ENCODE peak calls at places on chromosomes 4 and X, in six cellular contexts. O is GM23338, G is HepG2, F is WTC11, W is H1, L is GM12878. I is an unnamed sample.

GRCh38 chr4:110278127-110278526 is 79.7 kb upstream of the ELOVL6 start:
- DNase-seq in O (no peak), F (no peak), L (no peak), W (no peak), G (no peak), I (no peak)

GRCh38 chrX:15206306-15206705 is 63.6 kb downstream of the ASB9 start:
- DNase-seq in W (no peak), L (no peak), O (no peak), G (no peak), F (no peak), I (no peak)

GRCh38 chr4:170026253-170026991 is at the start of gene MFAP3L:
- DNase-seq in O (peak; percentile 91), G (peak; percentile 63), W (peak; percentile 89), L (no peak), F (peak; percentile 88), I (peak; percentile 85)

GRCh38 chr4:74768857-74769525 is 25.3 kb downstream of the BTC start:
- DNase-seq in L (no peak), O (no peak), G (peak; percentile 32), W (no peak), F (no peak), I (no peak)

GRCh38 chr4:40579983-40580382 is 49.7 kb downstream of the RBM47 start:
- DNase-seq in L (no peak), G (no peak), W (no peak), O (no peak), F (no peak), I (no peak)

GRCh38 chr4:168183717-168184571 is 91.6 kb downstream of the ANXA10 start:
- DNase-seq in L (peak; percentile 12), G (peak; percentile 14), O (peak; percentile 49), W (no peak), F (no peak), I (peak; percentile 10)

GRCh38 chr4:169252339-169253086 is 18.2 kb downstream of the SH3RF1 start:
- DNase-seq in O (no peak), L (no peak), F (no peak), W (no peak), G (no peak), I (no peak)

GRCh38 chr4:21893136-21893535 is 55.4 kb downstream of the KCNIP4 start:
- DNase-seq in W (no peak), O (no peak), F (no peak), L (no peak), G (no peak), I (no peak)

GRCh38 chr4:120009731-120010130 is 56.9 kb downstream of the MAD2L1 start:
- DNase-seq in F (no peak), W (no peak), O (no peak), G (no peak), L (no peak), I (no peak)

GRCh38 chr4:161936625-161937133 is 227.1 kb downstream of the FSTL5 start:
- DNase-seq in W (no peak), F (no peak), L (no peak), G (no peak), O (peak; percentile 28), I (no peak)

GRCh38 chrX:109773374-109773773 is 40.3 kb upstream of the ACSL4 start:
- DNase-seq in F (no peak), L (no peak), G (no peak), O (no peak), W (no peak), I (no peak)

GRCh38 chr4:85901500-85901899 is 426.6 kb downstream of the ARHGAP24 start:
- DNase-seq in O (no peak), G (no peak), W (no peak), F (no peak), L (no peak), I (no peak)

GRCh38 chr4:118177121-118177520 is 142.8 kb downstream of the NDST3 start:
- DNase-seq in F (no peak), L (no peak), W (no peak), G (no peak), O (no peak), I (no peak)

GRCh38 chr4:121923306-121923705 is 28.6 kb downstream of the TRPC3 start:
- DNase-seq in F (no peak), O (no peak), W (no peak), L (no peak), G (no peak), I (no peak)

GRCh38 chr4:119209077-119209476 is 3.4 kb upstream of the USP53 start:
- DNase-seq in W (no peak), O (no peak), F (no peak), G (peak; percentile 18), L (no peak), I (peak; percentile 58)

GRCh38 chr4:6959261-6959660 is 49.6 kb downstream of the TBC1D14 start:
- DNase-seq in O (no peak), F (no peak), L (no peak), W (peak; percentile 43), G (no peak), I (no peak)

GRCh38 chrX:149145845-149146285 is 359.2 kb downstream of the IDS start:
- DNase-seq in L (no peak), G (no peak), O (no peak), F (no peak), W (no peak), I (no peak)

GRCh38 chr4:1675136-1675801 is 8.8 kb downstream of the FAM53A start:
- DNase-seq in L (no peak), F (no peak), G (no peak), O (no peak), W (no peak), I (no peak)

GRCh38 chr4:1675802-1676137 is 8.3 kb downstream of the FAM53A start:
- DNase-seq in L (no peak), W (no peak), O (no peak), F (no peak), G (no peak), I (no peak)

GRCh38 chr4:1676605-1677525 is 7.2 kb downstream of the FAM53A start:
- DNase-seq in W (no peak), O (no peak), F (no peak), G (no peak), L (no peak), I (peak; percentile 82)

GRCh38 chr4:1673671-1674070 is 10.4 kb downstream of the FAM53A start:
- DNase-seq in L (no peak), F (no peak), G (no peak), W (no peak), O (no peak), I (no peak)

DNA sequence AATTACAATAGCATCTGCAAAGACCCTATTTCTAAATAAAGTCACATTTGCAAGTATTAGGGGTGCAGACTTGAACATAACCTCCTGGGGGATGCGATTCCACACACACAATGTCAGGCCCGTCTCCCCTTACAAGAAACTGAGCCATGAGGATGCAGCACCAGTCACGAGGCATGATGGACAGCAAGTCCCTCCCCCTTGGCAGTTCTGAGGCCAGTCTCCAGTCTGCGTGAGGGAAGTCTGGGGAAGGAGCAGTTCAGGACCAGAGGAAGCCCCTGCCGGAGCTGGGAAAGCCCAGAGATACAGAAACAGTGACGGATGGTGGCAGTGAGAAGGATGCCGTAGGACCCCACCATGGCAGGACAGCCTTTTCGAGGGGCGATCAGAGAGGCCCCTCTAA is 9.4 kb downstream of the FAM53A start:
- DNase-seq in O (no peak), F (no peak), G (no peak), W (no peak), L (no peak), I (no peak)
- TF ChIP-seq CREB1 in O (no peak), F (no peak), G (no peak), W (no peak), L (no peak), I (no peak)

GRCh38 chrX:38438321-38438720 is 85.9 kb downstream of the OTC start:
- DNase-seq in W (peak; percentile 39), O (peak; percentile 50), G (no peak), L (no peak), F (peak; percentile 11), I (no peak)
- TF ChIP-seq CREB1 in W (no peak), O (no peak), G (no peak), L (no peak), F (no peak), I (no peak)

GRCh38 chr4:15689540-15689939 is 7.9 kb downstream of the FAM200B start:
- DNase-seq in O (no peak), F (no peak), L (no peak), G (no peak), W (no peak), I (no peak)

GRCh38 chr4:15694431-15694830 is 8.4 kb upstream of the BST1 start:
- DNase-seq in O (no peak), L (no peak), F (no peak), G (no peak), W (no peak), I (no peak)

GRCh38 chr4:15688056-15688455 is 6.4 kb downstream of the FAM200B start:
- DNase-seq in F (no peak), O (no peak), G (no peak), L (no peak), W (no peak), I (no peak)

GRCh38 chr4:15691346-15692140 is 9.9 kb downstream of the FAM200B start:
- DNase-seq in W (no peak), L (no peak), O (no peak), G (peak; percentile 14), F (no peak), I (no peak)

DNA sequence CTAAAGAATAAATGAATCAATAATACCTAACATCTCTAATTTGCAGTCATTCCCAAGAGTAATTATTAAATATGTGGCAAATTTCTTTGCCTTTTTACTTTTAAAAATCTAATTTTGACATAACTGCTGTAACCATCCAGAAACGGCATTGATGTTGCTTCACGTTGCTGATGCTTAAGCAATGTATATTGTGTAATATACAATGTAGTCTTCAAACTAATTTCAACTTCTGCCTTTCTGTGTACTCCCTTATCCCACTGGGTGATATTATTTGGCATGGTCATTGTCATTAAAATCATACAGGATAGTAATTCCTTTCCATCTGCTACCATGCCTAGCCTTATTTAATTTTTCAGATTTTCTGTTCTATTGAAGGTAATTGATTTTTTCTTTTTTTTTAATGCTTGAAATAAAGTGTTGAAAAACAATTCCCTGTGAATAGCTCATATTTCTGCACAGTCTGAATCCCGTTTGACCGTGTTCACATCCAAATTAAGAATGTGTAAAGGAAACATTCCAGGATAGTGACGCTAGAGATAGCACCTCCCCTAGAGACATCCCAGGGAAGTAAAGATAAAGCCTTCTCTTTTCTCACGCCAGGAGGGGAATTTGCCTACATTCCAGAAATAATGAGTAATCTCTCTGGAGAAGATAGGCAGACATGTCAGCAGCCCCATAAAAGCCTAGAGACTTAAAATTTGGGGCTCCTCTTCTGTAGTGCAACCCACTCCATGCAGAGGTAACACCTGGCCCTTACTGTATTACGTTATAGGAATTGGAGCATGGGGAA is 8.6 kb downstream of the FAM200B start:
- DNase-seq in W (no peak), G (peak; percentile 61), F (no peak), L (no peak), O (peak; percentile 87), I (no peak)
- TF ChIP-seq CREB1 in W (no peak), G (no peak), F (no peak), L (no peak), O (no peak), I (no peak)

DNA sequence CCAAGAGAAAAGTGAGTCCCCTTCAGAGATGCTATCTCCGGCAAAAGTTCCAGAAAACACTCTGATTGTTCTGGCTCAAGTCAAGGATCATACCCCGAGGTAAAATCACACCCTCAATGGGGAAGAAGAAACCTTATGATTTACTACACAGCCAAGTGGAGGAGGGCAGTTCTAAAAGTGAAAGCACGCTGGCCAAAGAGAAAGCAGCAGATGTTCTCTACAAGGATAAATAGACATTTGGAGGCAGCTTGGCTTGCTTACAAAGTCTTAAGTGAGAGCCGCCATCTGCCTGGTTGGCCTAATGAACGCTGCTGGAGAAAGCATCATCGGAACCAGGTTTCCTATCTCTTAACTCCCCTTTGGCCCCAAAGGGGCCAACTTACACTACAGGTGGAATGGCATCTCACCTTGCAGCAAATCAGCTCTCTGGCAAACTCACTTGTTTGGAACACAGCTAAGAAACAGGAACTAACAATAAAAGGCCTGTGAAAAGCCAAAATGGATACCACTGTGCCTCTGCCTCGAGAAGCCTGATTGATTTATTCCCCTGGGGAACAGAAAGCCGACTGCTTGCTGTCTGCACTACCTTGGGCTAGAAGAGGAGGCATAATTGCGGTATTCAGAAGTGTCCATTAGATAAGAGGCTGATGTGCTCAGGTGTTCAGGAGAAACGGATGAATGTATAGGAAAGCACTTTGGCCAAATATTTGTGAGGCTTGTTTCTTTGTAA is 22.7 kb downstream of the FRAS1 start:
- DNase-seq in L (no peak), W (no peak), F (no peak), G (no peak), O (no peak), I (no peak)
- TF ChIP-seq CREB1 in L (no peak), W (no peak), F (no peak), G (no peak), O (no peak), I (no peak)